ENCODE peak calls at places on chromosomes 3 and 15, in four cellular contexts. One of them, this sample, is unnamed.

GRCh38 chr3:61537366-61537765 is 24.0 kb upstream of the PTPRG start:
- DNase-seq in GM12878: no peak
- DNase-seq in K562: no peak
- DNase-seq in HCT116: no peak
- DNase-seq in this sample: no peak

GRCh38 chr3:24521306-24522154 is 26.9 kb upstream of the THRB start:
- DNase-seq in GM12878: no peak
- DNase-seq in K562: peak; percentile 56
- DNase-seq in HCT116: no peak
- DNase-seq in this sample: no peak

GRCh38 chr3:123652346-123652984 is 67.6 kb upstream of the HACD2 start:
- DNase-seq in GM12878: no peak
- DNase-seq in K562: peak; percentile 65
- DNase-seq in HCT116: peak; percentile 18
- DNase-seq in this sample: peak; percentile 92

GRCh38 chr3:149553781-149554451 is 79.4 kb downstream of the TM4SF4 start:
- DNase-seq in GM12878: no peak
- DNase-seq in K562: no peak
- DNase-seq in HCT116: no peak
- DNase-seq in this sample: no peak

GRCh38 chr3:29283739-29284138 is 2.9 kb downstream of the RBMS3 start:
- DNase-seq in GM12878: no peak
- DNase-seq in K562: no peak
- DNase-seq in HCT116: no peak
- DNase-seq in this sample: no peak

GRCh38 chr15:29534378-29534777 is 264.8 kb upstream of the NSMCE3 start:
- DNase-seq in GM12878: no peak
- DNase-seq in K562: no peak
- DNase-seq in HCT116: no peak
- DNase-seq in this sample: no peak

GRCh38 chr3:168051579-168052183 is 44.0 kb downstream of the GOLIM4 start:
- DNase-seq in GM12878: peak; percentile 12
- DNase-seq in K562: no peak
- DNase-seq in HCT116: no peak
- DNase-seq in this sample: no peak

GRCh38 chr15:35040339-35041255 is 44.5 kb downstream of the NANOGP8 start:
- DNase-seq in GM12878: no peak
- DNase-seq in K562: no peak
- DNase-seq in HCT116: no peak
- DNase-seq in this sample: no peak

GRCh38 chr15:41429003-41429890 is 12.4 kb downstream of the RTF1 start:
- DNase-seq in GM12878: peak; percentile 65
- DNase-seq in K562: no peak
- DNase-seq in HCT116: no peak
- DNase-seq in this sample: no peak

GRCh38 chr3:64125561-64125960 is 99.7 kb downstream of the PRICKLE2 start:
- DNase-seq in GM12878: no peak
- DNase-seq in K562: no peak
- DNase-seq in HCT116: no peak
- DNase-seq in this sample: no peak

GRCh38 chr3:110727056-110727455 is 344.6 kb upstream of the NECTIN3 start:
- DNase-seq in GM12878: no peak
- DNase-seq in K562: no peak
- DNase-seq in HCT116: no peak
- DNase-seq in this sample: no peak

GRCh38 chr3:12990306-12990705 is 82.9 kb downstream of the IQSEC1 start:
- DNase-seq in GM12878: no peak
- DNase-seq in K562: no peak
- DNase-seq in HCT116: no peak
- DNase-seq in this sample: no peak

GRCh38 chr15:28952666-28953491 is 67.1 kb downstream of the APBA2 start:
- DNase-seq in GM12878: no peak
- DNase-seq in K562: no peak
- DNase-seq in HCT116: no peak
- DNase-seq in this sample: peak; percentile 26

GRCh38 chr3:13574083-13574797 is 25.3 kb downstream of the FBLN2 start:
- DNase-seq in GM12878: no peak
- DNase-seq in K562: no peak
- DNase-seq in HCT116: no peak
- DNase-seq in this sample: no peak

GRCh38 chr3:19972056-19972455 is 25.2 kb downstream of the RAB5A start:
- DNase-seq in GM12878: no peak
- DNase-seq in K562: no peak
- DNase-seq in HCT116: no peak
- DNase-seq in this sample: no peak

GRCh38 chr3:129943020-129943419 is 31.5 kb upstream of the TRH start:
- DNase-seq in GM12878: no peak
- DNase-seq in K562: no peak
- DNase-seq in HCT116: no peak
- DNase-seq in this sample: no peak

GRCh38 chr3:127820221-127820870 is 2.0 kb downstream of the MGLL start:
- DNase-seq in GM12878: peak; percentile 41
- DNase-seq in K562: no peak
- DNase-seq in HCT116: no peak
- DNase-seq in this sample: no peak

GRCh38 chr3:29693863-29694262 is 413.0 kb downstream of the RBMS3 start:
- DNase-seq in GM12878: no peak
- DNase-seq in K562: no peak
- DNase-seq in HCT116: peak; percentile 7
- DNase-seq in this sample: no peak

GRCh38 chr3:194134231-194134756 is 1.7 kb upstream of the HES1 start:
- DNase-seq in GM12878: no peak
- DNase-seq in K562: peak; percentile 72
- DNase-seq in HCT116: no peak
- DNase-seq in this sample: peak; percentile 72
- TF ChIP-seq EGR1 in GM12878: no peak
- TF ChIP-seq EGR1 in K562: peak; percentile 72
- TF ChIP-seq EGR1 in HCT116: no peak
- TF ChIP-seq EGR1 in this sample: no peak

DNA sequence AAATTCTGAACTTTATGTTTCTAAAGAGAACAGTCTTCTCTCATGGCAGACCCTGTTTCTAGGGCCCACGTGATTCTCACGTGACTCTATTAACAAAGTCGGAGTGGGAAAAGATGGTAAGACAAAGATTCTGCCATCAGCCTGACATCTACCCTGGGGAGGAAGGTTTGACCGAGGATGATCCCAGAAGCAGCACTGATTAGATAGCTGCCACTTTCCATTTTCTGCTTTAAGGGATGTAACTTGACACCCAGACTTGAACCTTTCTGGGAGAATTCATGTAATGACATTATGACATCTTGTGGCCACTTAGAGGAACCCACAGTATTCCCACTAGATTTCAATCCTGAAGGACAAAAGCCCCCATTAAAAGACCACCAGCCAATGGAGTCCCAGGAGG is 480.3 kb upstream of the PROK2 start:
- DNase-seq in GM12878: no peak
- DNase-seq in K562: peak; percentile 19
- DNase-seq in HCT116: peak; percentile 21
- DNase-seq in this sample: no peak
- TF ChIP-seq EGR1 in GM12878: no peak
- TF ChIP-seq EGR1 in K562: no peak
- TF ChIP-seq EGR1 in HCT116: no peak
- TF ChIP-seq EGR1 in this sample: no peak

GRCh38 chr3:171977860-171978259 is 61.5 kb upstream of the FNDC3B start:
- DNase-seq in GM12878: no peak
- DNase-seq in K562: no peak
- DNase-seq in HCT116: no peak
- DNase-seq in this sample: no peak

GRCh38 chr3:171972965-171973364 is 66.4 kb upstream of the FNDC3B start:
- DNase-seq in GM12878: no peak
- DNase-seq in K562: no peak
- DNase-seq in HCT116: no peak
- DNase-seq in this sample: no peak

GRCh38 chr3:171977426-171977825 is 62.0 kb upstream of the FNDC3B start:
- DNase-seq in GM12878: no peak
- DNase-seq in K562: no peak
- DNase-seq in HCT116: no peak
- DNase-seq in this sample: no peak

GRCh38 chr3:171976526-171976925 is 62.9 kb upstream of the FNDC3B start:
- DNase-seq in GM12878: no peak
- DNase-seq in K562: no peak
- DNase-seq in HCT116: no peak
- DNase-seq in this sample: no peak

GRCh38 chr3:171974986-171975837 is 64.2 kb upstream of the FNDC3B start:
- DNase-seq in GM12878: no peak
- DNase-seq in K562: no peak
- DNase-seq in HCT116: no peak
- DNase-seq in this sample: no peak
- TF ChIP-seq EGR1 in GM12878: no peak
- TF ChIP-seq EGR1 in K562: peak; percentile 51
- TF ChIP-seq EGR1 in HCT116: no peak
- TF ChIP-seq EGR1 in this sample: no peak

GRCh38 chr3:99087277-99087676 is 185.8 kb upstream of the DCBLD2 start:
- DNase-seq in GM12878: no peak
- DNase-seq in K562: no peak
- DNase-seq in HCT116: no peak
- DNase-seq in this sample: no peak
- TF ChIP-seq EGR1 in GM12878: no peak
- TF ChIP-seq EGR1 in K562: no peak
- TF ChIP-seq EGR1 in HCT116: no peak
- TF ChIP-seq EGR1 in this sample: no peak